ENCODE peak calls at places on chromosomes 1 and 21, in ten cellular contexts. One of them, this sample, is unnamed.

GRCh38 chr1:178581351-178581951 is 68.5 kb downstream of the TEX35 start:
- DNase-seq in astrocyte of the spinal cord: no peak
- DNase-seq in GM13976: no peak
- DNase-seq in left ventricle myocardium inferior: no peak
- DNase-seq in fibroblast of mammary gland: no peak
- DNase-seq in IMR-90: no peak
- DNase-seq in kidney epithelial cell: peak; percentile 19
- DNase-seq in HFFc6: no peak
- DNase-seq in progenitor cell of endocrine pancreas: no peak
- DNase-seq in fibroblast of the aortic adventitia: no peak
- DNase-seq in this sample: no peak

GRCh38 chr1:215567491-215568286 is 585 bp downstream of the KCTD3 start:
- DNase-seq in astrocyte of the spinal cord: peak; percentile 65
- DNase-seq in GM13976: peak; percentile 79
- DNase-seq in left ventricle myocardium inferior: peak; percentile 30
- DNase-seq in fibroblast of mammary gland: peak; percentile 59
- DNase-seq in IMR-90: peak; percentile 46
- DNase-seq in kidney epithelial cell: no peak
- DNase-seq in HFFc6: peak; percentile 51
- DNase-seq in progenitor cell of endocrine pancreas: peak; percentile 48
- DNase-seq in fibroblast of the aortic adventitia: peak; percentile 55
- DNase-seq in this sample: peak; percentile 20

GRCh38 chr21:37917612-37918011 is 1.4 kb upstream of the KCNJ6 start:
- DNase-seq in astrocyte of the spinal cord: peak; percentile 7
- DNase-seq in GM13976: no peak
- DNase-seq in left ventricle myocardium inferior: no peak
- DNase-seq in fibroblast of mammary gland: peak; percentile 17
- DNase-seq in IMR-90: peak; percentile 87
- DNase-seq in kidney epithelial cell: no peak
- DNase-seq in HFFc6: peak; percentile 50
- DNase-seq in progenitor cell of endocrine pancreas: no peak
- DNase-seq in fibroblast of the aortic adventitia: peak; percentile 30
- DNase-seq in this sample: no peak

GRCh38 chr1:205438213-205439158 is 16.6 kb upstream of the LEMD1 start:
- DNase-seq in astrocyte of the spinal cord: peak; percentile 57
- DNase-seq in GM13976: no peak
- DNase-seq in left ventricle myocardium inferior: peak; percentile 86
- DNase-seq in fibroblast of mammary gland: peak; percentile 68
- DNase-seq in IMR-90: peak; percentile 65
- DNase-seq in kidney epithelial cell: no peak
- DNase-seq in HFFc6: peak; percentile 53
- DNase-seq in progenitor cell of endocrine pancreas: no peak
- DNase-seq in fibroblast of the aortic adventitia: peak; percentile 80
- DNase-seq in this sample: no peak

GRCh38 chr21:46000731-46001641 is 19.4 kb downstream of the COL6A1 start:
- DNase-seq in astrocyte of the spinal cord: no peak
- DNase-seq in GM13976: no peak
- DNase-seq in left ventricle myocardium inferior: peak; percentile 16
- DNase-seq in fibroblast of mammary gland: peak; percentile 58
- DNase-seq in IMR-90: no peak
- DNase-seq in kidney epithelial cell: no peak
- DNase-seq in HFFc6: no peak
- DNase-seq in progenitor cell of endocrine pancreas: no peak
- DNase-seq in fibroblast of the aortic adventitia: no peak
- DNase-seq in this sample: no peak

GRCh38 chr21:42120056-42120903 is 49.2 kb downstream of the UMODL1 start:
- DNase-seq in astrocyte of the spinal cord: no peak
- DNase-seq in GM13976: no peak
- DNase-seq in left ventricle myocardium inferior: no peak
- DNase-seq in fibroblast of mammary gland: no peak
- DNase-seq in IMR-90: no peak
- DNase-seq in kidney epithelial cell: no peak
- DNase-seq in HFFc6: no peak
- DNase-seq in progenitor cell of endocrine pancreas: no peak
- DNase-seq in fibroblast of the aortic adventitia: no peak
- DNase-seq in this sample: no peak

GRCh38 chr21:16492356-16492755 is 762.6 kb downstream of the USP25 start:
- DNase-seq in astrocyte of the spinal cord: no peak
- DNase-seq in GM13976: no peak
- DNase-seq in left ventricle myocardium inferior: no peak
- DNase-seq in fibroblast of mammary gland: no peak
- DNase-seq in IMR-90: no peak
- DNase-seq in kidney epithelial cell: no peak
- DNase-seq in HFFc6: no peak
- DNase-seq in progenitor cell of endocrine pancreas: no peak
- DNase-seq in fibroblast of the aortic adventitia: no peak
- DNase-seq in this sample: no peak

GRCh38 chr21:28419110-28419509 is 573.6 kb downstream of the LTN1 start:
- DNase-seq in astrocyte of the spinal cord: peak; percentile 32
- DNase-seq in GM13976: no peak
- DNase-seq in left ventricle myocardium inferior: no peak
- DNase-seq in fibroblast of mammary gland: peak; percentile 45
- DNase-seq in IMR-90: peak; percentile 90
- DNase-seq in kidney epithelial cell: no peak
- DNase-seq in HFFc6: no peak
- DNase-seq in progenitor cell of endocrine pancreas: no peak
- DNase-seq in fibroblast of the aortic adventitia: peak; percentile 96
- DNase-seq in this sample: no peak

GRCh38 chr1:207993477-207994445 is 82.8 kb upstream of the CD34 start:
- DNase-seq in astrocyte of the spinal cord: no peak
- DNase-seq in GM13976: no peak
- DNase-seq in left ventricle myocardium inferior: no peak
- DNase-seq in fibroblast of mammary gland: peak; percentile 41
- DNase-seq in IMR-90: no peak
- DNase-seq in kidney epithelial cell: no peak
- DNase-seq in HFFc6: no peak
- DNase-seq in progenitor cell of endocrine pancreas: no peak
- DNase-seq in fibroblast of the aortic adventitia: peak; percentile 23
- DNase-seq in this sample: no peak

GRCh38 chr1:74317663-74318062 is 82.5 kb downstream of the TNNI3K start:
- DNase-seq in astrocyte of the spinal cord: no peak
- DNase-seq in GM13976: no peak
- DNase-seq in left ventricle myocardium inferior: no peak
- DNase-seq in fibroblast of mammary gland: no peak
- DNase-seq in IMR-90: no peak
- DNase-seq in kidney epithelial cell: no peak
- DNase-seq in HFFc6: no peak
- DNase-seq in progenitor cell of endocrine pancreas: no peak
- DNase-seq in fibroblast of the aortic adventitia: no peak
- DNase-seq in this sample: no peak

GRCh38 chr1:162159515-162159914 is 90.0 kb downstream of the NOS1AP start:
- DNase-seq in astrocyte of the spinal cord: no peak
- DNase-seq in GM13976: no peak
- DNase-seq in left ventricle myocardium inferior: no peak
- DNase-seq in fibroblast of mammary gland: no peak
- DNase-seq in IMR-90: no peak
- DNase-seq in kidney epithelial cell: no peak
- DNase-seq in HFFc6: no peak
- DNase-seq in progenitor cell of endocrine pancreas: no peak
- DNase-seq in fibroblast of the aortic adventitia: no peak
- DNase-seq in this sample: no peak

GRCh38 chr1:84574936-84575335 is 696 bp upstream of the CTBS start:
- DNase-seq in astrocyte of the spinal cord: no peak
- DNase-seq in GM13976: no peak
- DNase-seq in left ventricle myocardium inferior: no peak
- DNase-seq in fibroblast of mammary gland: no peak
- DNase-seq in IMR-90: no peak
- DNase-seq in kidney epithelial cell: no peak
- DNase-seq in HFFc6: no peak
- DNase-seq in progenitor cell of endocrine pancreas: no peak
- DNase-seq in fibroblast of the aortic adventitia: no peak
- DNase-seq in this sample: no peak

GRCh38 chr1:203478986-203479385 is 3.4 kb downstream of the PRELP start:
- DNase-seq in astrocyte of the spinal cord: no peak
- DNase-seq in GM13976: no peak
- DNase-seq in left ventricle myocardium inferior: no peak
- DNase-seq in fibroblast of mammary gland: no peak
- DNase-seq in IMR-90: no peak
- DNase-seq in kidney epithelial cell: no peak
- DNase-seq in HFFc6: no peak
- DNase-seq in progenitor cell of endocrine pancreas: no peak
- DNase-seq in fibroblast of the aortic adventitia: no peak
- DNase-seq in this sample: no peak

GRCh38 chr1:154902920-154903566 is 33.0 kb upstream of the KCNN3 start:
- DNase-seq in astrocyte of the spinal cord: no peak
- DNase-seq in GM13976: no peak
- DNase-seq in left ventricle myocardium inferior: no peak
- DNase-seq in fibroblast of mammary gland: no peak
- DNase-seq in IMR-90: no peak
- DNase-seq in kidney epithelial cell: no peak
- DNase-seq in HFFc6: no peak
- DNase-seq in progenitor cell of endocrine pancreas: no peak
- DNase-seq in fibroblast of the aortic adventitia: no peak
- DNase-seq in this sample: no peak

GRCh38 chr1:52530563-52531144 is 22.2 kb downstream of the TUT4 start:
- DNase-seq in astrocyte of the spinal cord: no peak
- DNase-seq in GM13976: no peak
- DNase-seq in left ventricle myocardium inferior: no peak
- DNase-seq in fibroblast of mammary gland: no peak
- DNase-seq in IMR-90: no peak
- DNase-seq in kidney epithelial cell: no peak
- DNase-seq in HFFc6: no peak
- DNase-seq in progenitor cell of endocrine pancreas: no peak
- DNase-seq in fibroblast of the aortic adventitia: no peak
- DNase-seq in this sample: no peak

GRCh38 chr1:91806777-91807700 is 78.9 kb downstream of the TGFBR3 start:
- DNase-seq in astrocyte of the spinal cord: peak; percentile 21
- DNase-seq in GM13976: no peak
- DNase-seq in left ventricle myocardium inferior: no peak
- DNase-seq in fibroblast of mammary gland: peak; percentile 65
- DNase-seq in IMR-90: peak; percentile 30
- DNase-seq in kidney epithelial cell: no peak
- DNase-seq in HFFc6: no peak
- DNase-seq in progenitor cell of endocrine pancreas: no peak
- DNase-seq in fibroblast of the aortic adventitia: peak; percentile 96
- DNase-seq in this sample: no peak

GRCh38 chr1:208866351-208866750 is 622.2 kb upstream of the PLXNA2 start:
- DNase-seq in astrocyte of the spinal cord: no peak
- DNase-seq in GM13976: no peak
- DNase-seq in left ventricle myocardium inferior: no peak
- DNase-seq in fibroblast of mammary gland: no peak
- DNase-seq in IMR-90: no peak
- DNase-seq in kidney epithelial cell: no peak
- DNase-seq in HFFc6: no peak
- DNase-seq in progenitor cell of endocrine pancreas: no peak
- DNase-seq in fibroblast of the aortic adventitia: no peak
- DNase-seq in this sample: no peak

GRCh38 chr1:31755197-31755611 is 8.9 kb downstream of the ADGRB2 start:
- DNase-seq in astrocyte of the spinal cord: no peak
- DNase-seq in GM13976: no peak
- DNase-seq in left ventricle myocardium inferior: peak; percentile 53
- DNase-seq in fibroblast of mammary gland: no peak
- DNase-seq in IMR-90: peak; percentile 30
- DNase-seq in kidney epithelial cell: no peak
- DNase-seq in HFFc6: peak; percentile 81
- DNase-seq in progenitor cell of endocrine pancreas: no peak
- DNase-seq in fibroblast of the aortic adventitia: peak; percentile 19
- DNase-seq in this sample: no peak

GRCh38 chr1:226668173-226668560 is 70.9 kb downstream of the ITPKB start:
- DNase-seq in astrocyte of the spinal cord: no peak
- DNase-seq in GM13976: no peak
- DNase-seq in left ventricle myocardium inferior: no peak
- DNase-seq in fibroblast of mammary gland: no peak
- DNase-seq in IMR-90: no peak
- DNase-seq in kidney epithelial cell: no peak
- DNase-seq in HFFc6: no peak
- DNase-seq in progenitor cell of endocrine pancreas: no peak
- DNase-seq in fibroblast of the aortic adventitia: no peak
- DNase-seq in this sample: no peak

GRCh38 chr1:228452194-228453021 is 34.8 kb upstream of the RNF187 start:
- DNase-seq in astrocyte of the spinal cord: peak; percentile 14
- DNase-seq in GM13976: no peak
- DNase-seq in left ventricle myocardium inferior: no peak
- DNase-seq in fibroblast of mammary gland: peak; percentile 42
- DNase-seq in IMR-90: peak; percentile 25
- DNase-seq in kidney epithelial cell: no peak
- DNase-seq in HFFc6: no peak
- DNase-seq in progenitor cell of endocrine pancreas: no peak
- DNase-seq in fibroblast of the aortic adventitia: no peak
- DNase-seq in this sample: no peak
- TF ChIP-seq CTCF in astrocyte of the spinal cord: no peak
- TF ChIP-seq CTCF in GM13976: no peak
- TF ChIP-seq CTCF in left ventricle myocardium inferior: no peak
- TF ChIP-seq CTCF in fibroblast of mammary gland: no peak
- TF ChIP-seq CTCF in IMR-90: no peak
- TF ChIP-seq CTCF in kidney epithelial cell: no peak
- TF ChIP-seq CTCF in HFFc6: no peak
- TF ChIP-seq CTCF in progenitor cell of endocrine pancreas: no peak
- TF ChIP-seq CTCF in fibroblast of the aortic adventitia: no peak
- TF ChIP-seq CTCF in this sample: no peak

GRCh38 chr1:58249729-58250586 is 296.6 kb downstream of the OMA1 start:
- DNase-seq in astrocyte of the spinal cord: peak; percentile 32
- DNase-seq in GM13976: peak; percentile 53
- DNase-seq in left ventricle myocardium inferior: peak; percentile 21
- DNase-seq in fibroblast of mammary gland: peak; percentile 19
- DNase-seq in IMR-90: peak; percentile 11
- DNase-seq in kidney epithelial cell: no peak
- DNase-seq in HFFc6: peak; percentile 56
- DNase-seq in progenitor cell of endocrine pancreas: peak; percentile 15
- DNase-seq in fibroblast of the aortic adventitia: peak; percentile 18
- DNase-seq in this sample: no peak
- TF ChIP-seq CTCF in astrocyte of the spinal cord: peak; percentile 8
- TF ChIP-seq CTCF in GM13976: no peak
- TF ChIP-seq CTCF in left ventricle myocardium inferior: no peak
- TF ChIP-seq CTCF in fibroblast of mammary gland: no peak
- TF ChIP-seq CTCF in IMR-90: no peak
- TF ChIP-seq CTCF in kidney epithelial cell: no peak
- TF ChIP-seq CTCF in HFFc6: peak; percentile 36
- TF ChIP-seq CTCF in progenitor cell of endocrine pancreas: no peak
- TF ChIP-seq CTCF in fibroblast of the aortic adventitia: no peak
- TF ChIP-seq CTCF in this sample: no peak

GRCh38 chr1:8962812-8963669 is 17.4 kb downstream of the CA6 start:
- DNase-seq in astrocyte of the spinal cord: no peak
- DNase-seq in GM13976: peak; percentile 80
- DNase-seq in left ventricle myocardium inferior: peak; percentile 20
- DNase-seq in fibroblast of mammary gland: peak; percentile 56
- DNase-seq in IMR-90: no peak
- DNase-seq in kidney epithelial cell: no peak
- DNase-seq in HFFc6: peak; percentile 17
- DNase-seq in progenitor cell of endocrine pancreas: peak; percentile 18
- DNase-seq in fibroblast of the aortic adventitia: peak; percentile 27
- DNase-seq in this sample: no peak
- TF ChIP-seq CTCF in astrocyte of the spinal cord: peak; percentile 42
- TF ChIP-seq CTCF in GM13976: peak; percentile 47
- TF ChIP-seq CTCF in left ventricle myocardium inferior: peak; percentile 49
- TF ChIP-seq CTCF in fibroblast of mammary gland: peak; percentile 57
- TF ChIP-seq CTCF in IMR-90: peak; percentile 30
- TF ChIP-seq CTCF in kidney epithelial cell: peak; percentile 55
- TF ChIP-seq CTCF in HFFc6: peak; percentile 71
- TF ChIP-seq CTCF in progenitor cell of endocrine pancreas: peak; percentile 50
- TF ChIP-seq CTCF in fibroblast of the aortic adventitia: peak; percentile 38
- TF ChIP-seq CTCF in this sample: no peak

DNA sequence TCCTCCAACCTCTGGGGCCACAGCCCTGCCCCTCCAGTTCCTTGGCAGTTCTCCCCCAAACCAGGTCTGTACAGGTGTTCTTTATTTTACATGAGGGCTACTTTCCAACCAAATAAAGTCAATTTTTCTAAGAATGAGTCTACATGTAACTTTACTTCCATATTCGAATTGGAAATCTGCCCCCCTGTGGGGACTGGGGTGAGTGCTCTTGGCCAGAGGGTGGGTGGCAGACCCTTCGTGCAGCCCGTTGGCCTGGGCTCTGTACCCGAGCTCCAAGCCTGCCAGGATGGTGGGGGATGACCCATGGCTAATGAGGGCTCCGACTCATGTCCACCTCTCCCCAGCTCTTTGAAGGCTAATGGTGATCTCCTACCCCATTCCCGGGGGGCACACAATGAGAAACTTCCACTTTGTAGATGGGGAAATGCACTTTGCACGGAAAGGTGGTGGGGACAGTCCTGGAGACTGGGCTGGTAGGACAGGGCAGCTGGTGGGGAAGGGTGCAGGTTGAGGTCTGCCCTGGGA is 589 bp upstream of the CATSPER4 start:
- DNase-seq in astrocyte of the spinal cord: no peak
- DNase-seq in GM13976: no peak
- DNase-seq in left ventricle myocardium inferior: no peak
- DNase-seq in fibroblast of mammary gland: no peak
- DNase-seq in IMR-90: no peak
- DNase-seq in kidney epithelial cell: no peak
- DNase-seq in HFFc6: no peak
- DNase-seq in progenitor cell of endocrine pancreas: no peak
- DNase-seq in fibroblast of the aortic adventitia: no peak
- DNase-seq in this sample: no peak
- TF ChIP-seq CTCF in astrocyte of the spinal cord: no peak
- TF ChIP-seq CTCF in GM13976: no peak
- TF ChIP-seq CTCF in left ventricle myocardium inferior: no peak
- TF ChIP-seq CTCF in fibroblast of mammary gland: no peak
- TF ChIP-seq CTCF in IMR-90: no peak
- TF ChIP-seq CTCF in kidney epithelial cell: no peak
- TF ChIP-seq CTCF in HFFc6: no peak
- TF ChIP-seq CTCF in progenitor cell of endocrine pancreas: no peak
- TF ChIP-seq CTCF in fibroblast of the aortic adventitia: no peak
- TF ChIP-seq CTCF in this sample: no peak